ENCODE peak calls at places on chromosomes 4 and X, in seven cellular contexts. One of them, this sample, is unnamed.

GRCh38 chr4:39699676-39700409 is 1.9 kb downstream of the UBE2K start:
- DNase-seq in ovary: no peak
- DNase-seq in WERI-Rb-1: no peak
- DNase-seq in PC-3: peak
- DNase-seq in cardiac muscle cell: no peak
- DNase-seq in pancreas: no peak
- DNase-seq in upper lobe of right lung: no peak
- DNase-seq in this sample: no peak

GRCh38 chrX:152072236-152072635 is 66.1 kb downstream of the MAGEA10 start:
- DNase-seq in ovary: no peak
- DNase-seq in WERI-Rb-1: no peak
- DNase-seq in PC-3: peak
- DNase-seq in cardiac muscle cell: no peak
- DNase-seq in pancreas: peak
- DNase-seq in upper lobe of right lung: no peak
- DNase-seq in this sample: peak

GRCh38 chr4:68447201-68447600 is at the start of gene TMPRSS11E:
- DNase-seq in ovary: no peak
- DNase-seq in WERI-Rb-1: no peak
- DNase-seq in PC-3: peak
- DNase-seq in cardiac muscle cell: no peak
- DNase-seq in pancreas: no peak
- DNase-seq in upper lobe of right lung: no peak
- DNase-seq in this sample: no peak

GRCh38 chr4:5691491-5692132 is 16.7 kb downstream of the EVC2 start:
- DNase-seq in ovary: no peak
- DNase-seq in WERI-Rb-1: peak
- DNase-seq in PC-3: no peak
- DNase-seq in cardiac muscle cell: no peak
- DNase-seq in pancreas: no peak
- DNase-seq in upper lobe of right lung: no peak
- DNase-seq in this sample: no peak

GRCh38 chrX:130330706-130331105 is 9.0 kb upstream of the SLC25A14 start:
- DNase-seq in ovary: peak
- DNase-seq in WERI-Rb-1: peak
- DNase-seq in PC-3: peak
- DNase-seq in cardiac muscle cell: peak
- DNase-seq in pancreas: peak
- DNase-seq in upper lobe of right lung: peak
- DNase-seq in this sample: peak

GRCh38 chr4:146243141-146243882 is 29.0 kb downstream of the REELD1 start:
- DNase-seq in ovary: peak
- DNase-seq in WERI-Rb-1: peak
- DNase-seq in PC-3: peak
- DNase-seq in cardiac muscle cell: no peak
- DNase-seq in pancreas: no peak
- DNase-seq in upper lobe of right lung: peak
- DNase-seq in this sample: peak

GRCh38 chr4:113759696-113760093 is 1.8 kb downstream of the CAMK2D start:
- DNase-seq in ovary: no peak
- DNase-seq in WERI-Rb-1: no peak
- DNase-seq in PC-3: no peak
- DNase-seq in cardiac muscle cell: peak
- DNase-seq in pancreas: no peak
- DNase-seq in upper lobe of right lung: no peak
- DNase-seq in this sample: peak

GRCh38 chr4:149264093-149264733 is 551.4 kb downstream of the IQCM start:
- DNase-seq in ovary: no peak
- DNase-seq in WERI-Rb-1: peak
- DNase-seq in PC-3: peak
- DNase-seq in cardiac muscle cell: peak
- DNase-seq in pancreas: no peak
- DNase-seq in upper lobe of right lung: no peak
- DNase-seq in this sample: peak

GRCh38 chr4:138866314-138866713 is 149.3 kb upstream of the NOCT start:
- DNase-seq in ovary: no peak
- DNase-seq in WERI-Rb-1: no peak
- DNase-seq in PC-3: no peak
- DNase-seq in cardiac muscle cell: peak
- DNase-seq in pancreas: no peak
- DNase-seq in upper lobe of right lung: no peak
- DNase-seq in this sample: no peak

GRCh38 chr4:76515975-76516853 is 81.2 kb downstream of the SHROOM3 start:
- DNase-seq in ovary: no peak
- DNase-seq in WERI-Rb-1: no peak
- DNase-seq in PC-3: no peak
- DNase-seq in cardiac muscle cell: no peak
- DNase-seq in pancreas: no peak
- DNase-seq in upper lobe of right lung: no peak
- DNase-seq in this sample: no peak

GRCh38 chr4:158208931-158209640 is 1.2 kb upstream of the TMEM144 start:
- DNase-seq in ovary: no peak
- DNase-seq in WERI-Rb-1: no peak
- DNase-seq in PC-3: no peak
- DNase-seq in cardiac muscle cell: no peak
- DNase-seq in pancreas: no peak
- DNase-seq in upper lobe of right lung: no peak
- DNase-seq in this sample: no peak

GRCh38 chrX:109374276-109374960 is 107.5 kb downstream of the GUCY2F start:
- DNase-seq in ovary: no peak
- DNase-seq in WERI-Rb-1: no peak
- DNase-seq in PC-3: peak
- DNase-seq in cardiac muscle cell: no peak
- DNase-seq in pancreas: no peak
- DNase-seq in upper lobe of right lung: no peak
- DNase-seq in this sample: no peak

GRCh38 chr4:140579278-140579677 is 10.5 kb upstream of the UCP1 start:
- DNase-seq in ovary: no peak
- DNase-seq in WERI-Rb-1: no peak
- DNase-seq in PC-3: no peak
- DNase-seq in cardiac muscle cell: no peak
- DNase-seq in pancreas: no peak
- DNase-seq in upper lobe of right lung: no peak
- DNase-seq in this sample: no peak

GRCh38 chr4:110622841-110623709 is at the start of gene PITX2:
- DNase-seq in ovary: peak
- DNase-seq in WERI-Rb-1: peak
- DNase-seq in PC-3: no peak
- DNase-seq in cardiac muscle cell: peak
- DNase-seq in pancreas: peak
- DNase-seq in upper lobe of right lung: peak
- DNase-seq in this sample: peak

GRCh38 chr4:112082954-112083586 is 62.2 kb upstream of the FAM241A start:
- DNase-seq in ovary: no peak
- DNase-seq in WERI-Rb-1: no peak
- DNase-seq in PC-3: peak
- DNase-seq in cardiac muscle cell: no peak
- DNase-seq in pancreas: no peak
- DNase-seq in upper lobe of right lung: no peak
- DNase-seq in this sample: peak

GRCh38 chr4:60847614-60848013 is 352.5 kb upstream of the ADGRL3 start:
- DNase-seq in ovary: no peak
- DNase-seq in WERI-Rb-1: no peak
- DNase-seq in PC-3: no peak
- DNase-seq in cardiac muscle cell: peak
- DNase-seq in pancreas: no peak
- DNase-seq in upper lobe of right lung: no peak
- DNase-seq in this sample: no peak

GRCh38 chrX:150044556-150044955 is 106.3 kb upstream of the EOLA2 start:
- DNase-seq in ovary: no peak
- DNase-seq in WERI-Rb-1: no peak
- DNase-seq in PC-3: peak
- DNase-seq in cardiac muscle cell: no peak
- DNase-seq in pancreas: no peak
- DNase-seq in upper lobe of right lung: no peak
- DNase-seq in this sample: no peak

GRCh38 chr4:101218346-101218745 is 129.0 kb downstream of the PPP3CA start:
- DNase-seq in ovary: no peak
- DNase-seq in WERI-Rb-1: no peak
- DNase-seq in PC-3: no peak
- DNase-seq in cardiac muscle cell: no peak
- DNase-seq in pancreas: no peak
- DNase-seq in upper lobe of right lung: no peak
- DNase-seq in this sample: no peak

GRCh38 chr4:119040261-119040660 is 95.4 kb upstream of the MYOZ2 start:
- DNase-seq in ovary: no peak
- DNase-seq in WERI-Rb-1: no peak
- DNase-seq in PC-3: no peak
- DNase-seq in cardiac muscle cell: no peak
- DNase-seq in pancreas: no peak
- DNase-seq in upper lobe of right lung: no peak
- DNase-seq in this sample: no peak

DNA sequence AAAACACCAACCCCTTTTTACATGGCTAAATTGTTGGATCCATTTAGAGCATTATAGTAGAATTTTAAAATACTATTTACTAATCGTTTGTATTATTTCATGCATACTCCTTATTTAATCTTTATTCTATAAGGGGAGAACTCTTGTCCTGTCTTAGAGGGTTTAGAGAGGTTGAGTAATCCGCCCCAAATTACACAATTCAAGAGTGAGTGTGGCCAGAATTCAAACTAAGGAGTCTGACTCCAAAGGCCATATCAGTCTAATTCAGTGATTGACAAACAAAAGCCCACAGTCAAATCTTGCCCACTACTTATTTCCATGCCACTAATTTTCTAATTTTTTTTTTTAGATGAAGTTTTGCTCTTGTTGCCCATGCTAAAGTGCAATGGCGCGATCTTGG is 33.7 kb upstream of the NEIL3 start:
- DNase-seq in ovary: no peak
- DNase-seq in WERI-Rb-1: no peak
- DNase-seq in PC-3: no peak
- DNase-seq in cardiac muscle cell: no peak
- DNase-seq in pancreas: no peak
- DNase-seq in upper lobe of right lung: no peak
- DNase-seq in this sample: no peak
- H3K27ac ChIP-seq in ovary: no peak
- H3K27ac ChIP-seq in WERI-Rb-1: no peak
- H3K27ac ChIP-seq in PC-3: no peak
- H3K27ac ChIP-seq in cardiac muscle cell: no peak
- H3K27ac ChIP-seq in pancreas: no peak
- H3K27ac ChIP-seq in upper lobe of right lung: no peak
- H3K27ac ChIP-seq in this sample: no peak

GRCh38 chr4:169335331-169335730 is 64.6 kb upstream of the SH3RF1 start:
- DNase-seq in ovary: no peak
- DNase-seq in WERI-Rb-1: no peak
- DNase-seq in PC-3: peak
- DNase-seq in cardiac muscle cell: no peak
- DNase-seq in pancreas: no peak
- DNase-seq in upper lobe of right lung: no peak
- DNase-seq in this sample: no peak

GRCh38 chr4:169333265-169333664 is 62.5 kb upstream of the SH3RF1 start:
- DNase-seq in ovary: no peak
- DNase-seq in WERI-Rb-1: no peak
- DNase-seq in PC-3: no peak
- DNase-seq in cardiac muscle cell: no peak
- DNase-seq in pancreas: no peak
- DNase-seq in upper lobe of right lung: no peak
- DNase-seq in this sample: no peak

GRCh38 chr4:169337510-169337909 is 66.8 kb upstream of the SH3RF1 start:
- DNase-seq in ovary: no peak
- DNase-seq in WERI-Rb-1: no peak
- DNase-seq in PC-3: peak
- DNase-seq in cardiac muscle cell: no peak
- DNase-seq in pancreas: no peak
- DNase-seq in upper lobe of right lung: no peak
- DNase-seq in this sample: no peak

GRCh38 chr4:169332595-169332994 is 61.8 kb upstream of the SH3RF1 start:
- DNase-seq in ovary: no peak
- DNase-seq in WERI-Rb-1: no peak
- DNase-seq in PC-3: no peak
- DNase-seq in cardiac muscle cell: no peak
- DNase-seq in pancreas: no peak
- DNase-seq in upper lobe of right lung: no peak
- DNase-seq in this sample: no peak

DNA sequence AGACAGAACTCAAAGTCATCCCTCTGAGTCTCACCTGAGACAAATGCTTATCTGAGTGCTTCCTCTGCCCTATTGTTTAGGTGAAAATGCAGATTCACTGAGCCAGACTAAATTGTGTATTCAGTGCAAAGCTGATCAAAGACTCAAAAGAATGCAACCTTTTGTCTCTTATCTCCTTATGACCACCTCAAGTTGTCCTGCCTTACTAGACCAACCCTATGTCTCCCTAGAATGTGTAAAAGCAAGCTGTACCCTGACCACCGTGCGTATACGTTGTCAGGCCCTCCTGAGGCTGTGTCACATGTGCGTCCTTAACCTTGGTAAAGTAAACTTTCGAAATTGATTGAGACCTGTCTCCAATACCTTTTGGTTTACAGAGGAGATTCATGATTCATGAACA is 63.6 kb upstream of the SH3RF1 start:
- DNase-seq in ovary: no peak
- DNase-seq in WERI-Rb-1: no peak
- DNase-seq in PC-3: no peak
- DNase-seq in cardiac muscle cell: no peak
- DNase-seq in pancreas: no peak
- DNase-seq in upper lobe of right lung: no peak
- DNase-seq in this sample: no peak
- H3K27ac ChIP-seq in ovary: no peak
- H3K27ac ChIP-seq in WERI-Rb-1: no peak
- H3K27ac ChIP-seq in PC-3: no peak
- H3K27ac ChIP-seq in cardiac muscle cell: no peak
- H3K27ac ChIP-seq in pancreas: no peak
- H3K27ac ChIP-seq in upper lobe of right lung: no peak
- H3K27ac ChIP-seq in this sample: no peak

DNA sequence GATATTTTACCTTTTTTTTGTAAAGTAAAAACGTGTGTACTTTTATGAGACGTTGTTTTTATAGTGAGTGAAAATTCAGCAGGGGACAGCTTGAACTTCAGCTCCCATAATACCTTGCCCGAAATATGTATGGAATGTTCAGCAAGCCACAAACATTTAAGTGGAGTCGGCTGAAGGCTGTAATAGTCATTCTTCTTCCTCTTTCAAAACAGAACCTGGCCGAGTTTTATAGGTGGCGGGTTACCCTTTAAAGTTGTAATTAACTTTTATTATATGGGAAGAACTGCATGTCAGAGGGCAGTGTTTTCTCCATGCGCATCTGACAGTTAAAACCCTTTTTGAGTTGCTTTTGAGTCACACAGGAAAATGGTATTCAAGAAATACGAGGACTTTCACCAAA is 50.7 kb downstream of the CLDN34 start:
- DNase-seq in ovary: no peak
- DNase-seq in WERI-Rb-1: no peak
- DNase-seq in PC-3: peak
- DNase-seq in cardiac muscle cell: peak
- DNase-seq in pancreas: no peak
- DNase-seq in upper lobe of right lung: no peak
- DNase-seq in this sample: peak
- H3K27ac ChIP-seq in ovary: no peak
- H3K27ac ChIP-seq in WERI-Rb-1: no peak
- H3K27ac ChIP-seq in PC-3: peak
- H3K27ac ChIP-seq in cardiac muscle cell: peak
- H3K27ac ChIP-seq in pancreas: no peak
- H3K27ac ChIP-seq in upper lobe of right lung: peak
- H3K27ac ChIP-seq in this sample: peak

DNA sequence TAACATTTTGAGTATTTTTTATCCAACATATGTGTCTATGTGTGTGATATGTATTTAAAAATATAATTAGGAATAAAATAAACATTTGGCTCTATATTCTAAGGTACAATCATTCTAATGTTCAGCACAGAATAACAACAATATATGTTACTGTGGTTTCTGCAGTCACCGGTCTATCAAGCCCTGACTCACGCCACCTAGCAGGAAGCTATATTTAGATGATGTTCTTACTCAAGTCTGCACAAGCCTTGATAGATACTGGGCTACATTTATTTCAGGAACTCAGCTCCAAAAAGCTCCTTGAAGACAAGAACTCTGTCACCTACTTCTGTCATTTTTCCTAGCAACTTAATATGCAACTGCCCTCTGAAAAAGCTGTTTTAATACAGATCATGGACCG is 152.0 kb upstream of the FTHL17 start:
- DNase-seq in ovary: no peak
- DNase-seq in WERI-Rb-1: no peak
- DNase-seq in PC-3: no peak
- DNase-seq in cardiac muscle cell: no peak
- DNase-seq in pancreas: peak
- DNase-seq in upper lobe of right lung: no peak
- DNase-seq in this sample: no peak
- H3K27ac ChIP-seq in ovary: no peak
- H3K27ac ChIP-seq in WERI-Rb-1: no peak
- H3K27ac ChIP-seq in PC-3: no peak
- H3K27ac ChIP-seq in cardiac muscle cell: no peak
- H3K27ac ChIP-seq in pancreas: peak
- H3K27ac ChIP-seq in upper lobe of right lung: no peak
- H3K27ac ChIP-seq in this sample: no peak